ENCODE peak calls at places on chromosomes 1 and 21, in six cellular contexts. N, V, S, R, J and B are unnamed samples. For H3K36me3, the result is how much of the 10 kb centered on the place peaks cover.

GRCh38 chr1:155322953-155323728 is 2.4 kb downstream of the RUSC1 start:
- DNase-seq in N (peak), V (peak), S (peak), R (peak), J (peak), B (peak)

GRCh38 chr1:207020709-207021107 is 11.8 kb downstream of the C1orf116 start:
- DNase-seq in N (no peak), V (no peak), S (no peak), R (peak), J (peak), B (peak)

GRCh38 chr1:2234762-2235113 is 6.6 kb downstream of the SKI start:
- DNase-seq in N (no peak), V (no peak), S (peak), R (no peak), J (no peak), B (no peak)

GRCh38 chr1:99603699-99604595 is 42.0 kb upstream of the PALMD start:
- DNase-seq in N (peak), V (no peak), S (no peak), R (no peak), J (peak), B (no peak)

GRCh38 chr1:234963180-234963903 is 165.3 kb downstream of the TOMM20 start:
- DNase-seq in N (peak), V (no peak), S (peak), R (peak), J (peak), B (peak)

GRCh38 chr1:219782929-219783328 is 145.4 kb downstream of the SLC30A10 start:
- DNase-seq in N (no peak), V (no peak), S (no peak), R (no peak), J (no peak), B (no peak)

GRCh38 chr1:85992756-85993155 is 163.8 kb downstream of the COL24A1 start:
- DNase-seq in N (peak), V (no peak), S (no peak), R (peak), J (peak), B (peak)

GRCh38 chr1:44293761-44294315 is 61.2 kb downstream of the ERI3 start:
- DNase-seq in N (no peak), V (no peak), S (no peak), R (no peak), J (no peak), B (no peak)

GRCh38 chr1:200862713-200863415 is 9.9 kb upstream of the GPR25 start:
- DNase-seq in N (no peak), V (no peak), S (no peak), R (no peak), J (no peak), B (no peak)

GRCh38 chr1:63669151-63669961 is 76.1 kb downstream of the PGM1 start:
- DNase-seq in N (no peak), V (no peak), S (no peak), R (no peak), J (no peak), B (no peak)

GRCh38 chr1:199691540-199691939 is 336.0 kb upstream of the NR5A2 start:
- DNase-seq in N (peak), V (no peak), S (no peak), R (peak), J (peak), B (peak)

DNA sequence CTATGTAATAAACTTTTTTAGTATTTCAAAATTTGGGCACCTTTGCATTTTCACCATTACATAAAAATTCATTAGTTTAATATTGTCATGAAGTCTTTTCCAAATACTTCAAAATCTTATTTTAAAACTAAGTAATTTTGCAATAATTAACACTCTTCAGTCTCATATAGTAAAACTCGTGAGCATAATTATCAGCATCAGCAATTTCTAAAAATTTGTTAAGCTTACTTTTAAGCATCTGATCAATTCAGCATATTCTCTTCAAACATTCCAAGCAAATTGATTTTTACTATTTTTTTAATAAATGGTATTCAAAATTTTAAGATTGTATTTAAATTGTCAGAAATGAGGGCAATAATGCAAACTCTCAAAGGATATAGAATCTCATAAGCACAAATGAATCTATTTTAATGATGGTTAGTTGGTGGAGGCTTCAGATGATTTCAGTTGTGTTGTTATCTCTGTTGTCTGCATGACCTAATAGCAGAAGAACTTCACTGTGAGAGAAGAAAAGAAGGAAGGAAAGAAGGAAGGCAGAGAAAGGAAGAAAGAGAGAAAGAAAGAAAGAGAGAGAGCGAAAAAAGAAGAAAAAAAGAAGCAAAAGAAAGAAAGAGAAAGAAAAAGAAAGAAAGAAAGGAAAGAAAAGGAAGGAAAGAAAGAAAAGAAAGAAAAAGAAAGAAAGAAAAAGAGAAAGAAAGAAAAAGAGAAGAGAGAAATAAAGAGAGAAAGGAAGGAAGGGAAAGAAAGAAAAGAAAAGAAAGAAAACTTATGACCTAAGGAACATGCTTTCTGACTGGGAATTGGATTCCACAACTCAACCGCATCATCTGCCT is 860.5 kb downstream of the NCAM2 start:
- DNase-seq in N (no peak), V (no peak), S (no peak), R (no peak), J (no peak), B (no peak)
- TF ChIP-seq CTCF in N (no peak), V (no peak), S (no peak), R (no peak), J (no peak), B (no peak)

GRCh38 chr1:192578144-192578909 is 2.8 kb downstream of the RGS1 start:
- DNase-seq in N (no peak), V (no peak), S (no peak), R (no peak), J (no peak), B (no peak)

GRCh38 chr1:192577145-192578140 is 1.9 kb downstream of the RGS1 start:
- DNase-seq in N (no peak), V (no peak), S (no peak), R (no peak), J (no peak), B (no peak)

GRCh38 chr1:192581131-192581927 is 5.8 kb downstream of the RGS1 start:
- DNase-seq in N (no peak), V (no peak), S (no peak), R (no peak), J (no peak), B (no peak)

GRCh38 chr1:192580351-192580962 is 4.9 kb downstream of the RGS1 start:
- DNase-seq in N (peak), V (no peak), S (no peak), R (peak), J (peak), B (peak)

DNA sequence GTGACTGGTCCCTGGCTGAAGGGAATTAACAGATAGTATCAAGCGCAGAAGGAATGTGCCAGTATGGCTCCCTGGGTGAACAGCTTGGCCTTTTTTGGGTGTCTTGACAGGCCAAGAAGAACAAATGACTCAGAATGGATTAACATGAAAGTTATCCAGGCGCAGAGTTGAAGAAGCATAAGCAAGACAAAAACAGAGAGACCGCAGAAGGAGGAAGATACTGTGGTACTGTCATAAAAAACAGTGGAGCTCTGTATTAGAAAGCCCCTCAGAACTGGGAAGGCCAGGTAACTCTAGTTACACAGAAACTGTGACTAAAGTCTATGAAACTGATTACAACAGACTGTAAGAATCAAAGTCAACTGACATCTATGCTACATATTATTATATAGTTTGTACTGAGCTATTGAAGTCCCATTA is 3.8 kb downstream of the RGS1 start:
- DNase-seq in N (peak), V (no peak), S (no peak), R (no peak), J (peak), B (peak)
- H3K4me3 ChIP-seq in N (no peak), V (no peak), S (peak), R (no peak), J (no peak), B (no peak)

GRCh38 chr1:34656299-34656698 is 98.5 kb upstream of the GJB5 start:
- DNase-seq in N (no peak), V (no peak), S (no peak), R (no peak), J (no peak), B (no peak)
- H3K36me3 ChIP-seq in N (under half), V (under half), S (under half), R (under half), J (under half), B (under half)

GRCh38 chr1:53618218-53619087 is 120.5 kb downstream of the GLIS1 start:
- DNase-seq in N (no peak), V (no peak), S (peak), R (no peak), J (no peak), B (no peak)

GRCh38 chr1:53615101-53615500 is 123.9 kb downstream of the GLIS1 start:
- DNase-seq in N (no peak), V (no peak), S (peak), R (no peak), J (no peak), B (no peak)

GRCh38 chr1:53616511-53616910 is 122.5 kb downstream of the GLIS1 start:
- DNase-seq in N (no peak), V (no peak), S (peak), R (no peak), J (no peak), B (no peak)

GRCh38 chr1:53617382-53618217 is 121.4 kb downstream of the GLIS1 start:
- DNase-seq in N (peak), V (no peak), S (peak), R (no peak), J (peak), B (peak)

DNA sequence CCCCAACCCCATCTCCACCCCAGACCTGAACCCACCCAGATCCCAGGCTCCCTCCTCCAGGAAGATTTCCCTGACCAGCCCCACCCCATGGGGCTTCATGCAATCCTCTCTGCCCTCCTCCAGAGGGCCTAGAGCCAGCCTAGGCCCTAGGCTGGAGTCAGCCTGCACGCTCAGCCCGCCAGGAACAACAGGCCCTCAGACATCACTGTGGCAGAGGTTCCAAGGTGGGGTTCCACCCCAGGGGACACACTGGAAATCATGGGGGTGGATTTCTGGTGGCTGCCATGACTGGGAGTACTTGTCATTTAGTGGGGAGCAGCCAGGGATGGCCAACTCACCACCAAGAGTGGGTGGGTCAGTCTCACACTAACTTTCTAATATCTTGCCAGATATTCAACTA is 122.0 kb downstream of the GLIS1 start:
- DNase-seq in N (no peak), V (no peak), S (peak), R (no peak), J (peak), B (no peak)
- TF ChIP-seq CTCF in N (no peak), V (no peak), S (no peak), R (peak), J (no peak), B (no peak)

GRCh38 chr1:84698718-84699117 is 8.5 kb upstream of the SSX2IP start:
- DNase-seq in N (peak), V (no peak), S (no peak), R (peak), J (peak), B (peak)

GRCh38 chr1:84698151-84698651 is 7.9 kb upstream of the SSX2IP start:
- DNase-seq in N (peak), V (no peak), S (no peak), R (peak), J (peak), B (peak)

GRCh38 chr1:84700065-84700464 is 9.8 kb upstream of the SSX2IP start:
- DNase-seq in N (no peak), V (no peak), S (no peak), R (no peak), J (no peak), B (no peak)

GRCh38 chr1:84702143-84702542 is 11.9 kb upstream of the SSX2IP start:
- DNase-seq in N (no peak), V (no peak), S (no peak), R (no peak), J (no peak), B (no peak)

DNA sequence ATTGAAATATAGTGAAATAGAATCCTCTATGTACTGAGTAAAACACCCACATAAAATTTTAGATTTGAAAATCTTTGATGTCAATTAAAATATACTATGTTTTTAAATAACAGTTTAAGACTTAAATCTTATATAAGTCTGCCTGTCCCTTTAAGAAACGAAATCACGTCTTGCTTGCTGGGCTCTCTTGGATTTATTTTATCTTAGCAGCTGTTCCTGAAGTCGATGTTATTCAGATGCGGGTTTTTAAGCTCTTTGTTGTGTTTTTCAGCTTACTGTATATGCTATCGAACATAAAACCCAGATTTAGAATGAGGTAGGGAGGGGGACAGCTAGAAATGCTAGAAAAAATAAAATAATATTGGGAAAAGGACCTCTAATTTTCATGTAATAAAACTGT is 11.1 kb upstream of the SSX2IP start:
- DNase-seq in N (no peak), V (no peak), S (no peak), R (no peak), J (peak), B (no peak)
- H3K4me3 ChIP-seq in N (no peak), V (no peak), S (no peak), R (no peak), J (peak), B (no peak)

GRCh38 chr1:153951183-153951582 is 4.7 kb upstream of the DENND4B start:
- DNase-seq in N (no peak), V (no peak), S (no peak), R (no peak), J (no peak), B (no peak)
- H3K36me3 ChIP-seq in N (under half), V (under half), S (half or more), R (under half), J (half or more), B (under half)